ENCODE peak calls at places on chromosomes 6 and 20, in five cellular contexts. I, L, E, A and D are unnamed samples.

GRCh38 chr6:1645466-1646185 is 35.9 kb downstream of the FOXC1 start:
- DNase-seq in I (no peak), L (no peak), E (no peak), A (no peak), D (no peak)

GRCh38 chr6:169253745-169254238 is at the start of gene THBS2:
- DNase-seq in I (peak; percentile 58), L (peak; percentile 24), E (peak; percentile 96), A (peak; percentile 97), D (no peak)

GRCh38 chr6:131381052-131381451 is 192.0 kb upstream of the ARG1 start:
- DNase-seq in I (peak; percentile 16), L (no peak), E (no peak), A (no peak), D (no peak)

GRCh38 chr6:3026811-3027626 is 27.3 kb downstream of the NQO2 start:
- DNase-seq in I (peak; percentile 16), L (peak; percentile 24), E (no peak), A (peak; percentile 41), D (no peak)

GRCh38 chr6:32151131-32151884 is 431 bp downstream of the PRRT1 start:
- DNase-seq in I (no peak), L (no peak), E (no peak), A (no peak), D (no peak)

GRCh38 chr6:139926711-139927110 is 552.3 kb upstream of the CITED2 start:
- DNase-seq in I (no peak), L (no peak), E (no peak), A (peak; percentile 81), D (no peak)

GRCh38 chr6:9620263-9620662 is 794.6 kb downstream of the TFAP2A start:
- DNase-seq in I (no peak), L (no peak), E (peak; percentile 7), A (peak; percentile 57), D (no peak)

GRCh38 chr20:62808211-62808865 is 3.7 kb downstream of the OGFR start:
- DNase-seq in I (peak; percentile 66), L (peak; percentile 72), E (peak; percentile 85), A (no peak), D (peak; percentile 86)

GRCh38 chr6:157823523-157824370 is 701 bp downstream of the SNX9 start:
- DNase-seq in I (peak; percentile 66), L (peak; percentile 75), E (peak; percentile 81), A (peak; percentile 77), D (no peak)

GRCh38 chr20:63087236-63087871 is 80.6 kb upstream of the BHLHE23 start:
- DNase-seq in I (no peak), L (peak; percentile 4), E (no peak), A (no peak), D (peak; percentile 84)

GRCh38 chr20:1509237-1509636 is 18.0 kb upstream of the SIRPB2 start:
- DNase-seq in I (no peak), L (no peak), E (no peak), A (peak; percentile 11), D (no peak)

GRCh38 chr20:53660078-53660909 is 66.7 kb upstream of the ZNF217 start:
- DNase-seq in I (peak; percentile 36), L (peak; percentile 40), E (peak; percentile 61), A (no peak), D (peak; percentile 66)

GRCh38 chr6:3229566-3230274 is 2.3 kb upstream of the TUBB2B start:
- DNase-seq in I (no peak), L (no peak), E (peak; percentile 36), A (peak; percentile 56), D (no peak)

GRCh38 chr6:3325210-3325609 is 66.5 kb downstream of the PSMG4 start:
- DNase-seq in I (no peak), L (no peak), E (peak; percentile 52), A (peak; percentile 78), D (no peak)

GRCh38 chr6:110356778-110357177 is 1.4 kb downstream of the METTL24 start:
- DNase-seq in I (no peak), L (peak; percentile 13), E (no peak), A (no peak), D (no peak)

GRCh38 chr20:49712918-49713778 is 530 bp downstream of the B4GALT5 start:
- DNase-seq in I (peak; percentile 44), L (peak; percentile 48), E (peak; percentile 60), A (no peak), D (peak; percentile 86)

GRCh38 chr6:38476141-38476540 is 163.6 kb downstream of the BTBD9 start:
- DNase-seq in I (no peak), L (no peak), E (no peak), A (peak; percentile 18), D (no peak)

GRCh38 chr6:14635195-14635594 is 517.6 kb downstream of the CD83 start:
- DNase-seq in I (no peak), L (peak; percentile 57), E (no peak), A (no peak), D (no peak)

GRCh38 chr6:36639171-36639808 is 39.2 kb upstream of the CDKN1A start:
- DNase-seq in I (no peak), L (no peak), E (no peak), A (no peak), D (no peak)

GRCh38 chr20:41196653-41197225 is 59.4 kb downstream of the PLCG1 start:
- DNase-seq in I (no peak), L (no peak), E (no peak), A (no peak), D (no peak)
- H3K9me3 ChIP-seq in I (peaks cover 22% of the 10 kb centered on the region), L (peaks cover 11% of the 10 kb centered on the region), E (peaks cover 28% of the 10 kb centered on the region), A (no peaks in the 10 kb centered on the region), D (peaks cover 17% of the 10 kb centered on the region)

GRCh38 chr6:137256350-137257128 is 37.4 kb upstream of the IFNGR1 start:
- DNase-seq in I (no peak), L (no peak), E (no peak), A (no peak), D (no peak)

GRCh38 chr6:137258170-137258569 is 39.0 kb upstream of the IFNGR1 start:
- DNase-seq in I (no peak), L (no peak), E (no peak), A (peak; percentile 5), D (no peak)

GRCh38 chr6:137259349-137259748 is 40.2 kb upstream of the IFNGR1 start:
- DNase-seq in I (no peak), L (no peak), E (no peak), A (peak; percentile 6), D (no peak)

GRCh38 chr6:137261393-137262154 is 42.4 kb upstream of the IFNGR1 start:
- DNase-seq in I (no peak), L (no peak), E (peak; percentile 80), A (peak; percentile 48), D (no peak)

DNA sequence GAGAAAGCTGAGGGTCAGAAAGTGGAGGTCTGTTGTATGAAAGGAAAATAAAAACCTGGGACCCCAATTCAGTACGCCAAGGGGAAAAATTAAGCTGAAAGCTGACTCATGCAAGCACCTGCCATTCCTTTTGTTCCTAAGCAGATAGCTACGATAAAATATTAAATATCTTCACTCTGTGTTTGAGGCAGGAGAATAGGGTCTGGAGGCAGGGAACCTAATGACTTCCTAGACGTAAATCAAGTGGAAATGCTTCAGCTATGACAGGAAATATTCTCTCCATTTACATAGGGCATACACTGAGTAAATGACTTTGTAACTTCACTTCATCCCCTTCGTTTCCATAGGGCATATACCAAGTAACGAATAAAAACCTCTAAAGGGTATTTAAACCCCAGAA is 41.0 kb upstream of the IFNGR1 start:
- DNase-seq in I (no peak), L (no peak), E (no peak), A (no peak), D (no peak)
- H3K4me3 ChIP-seq in I (no peak overlapping the region), L (no peak overlapping the region), E (no peak overlapping the region), A (no peak overlapping the region), D (no peak overlapping the region)

GRCh38 chr6:162069995-162070394 is 657.6 kb downstream of the PRKN start:
- DNase-seq in I (no peak), L (no peak), E (no peak), A (peak; percentile 1), D (no peak)
- H3K9me3 ChIP-seq in I (peaks cover 54% of the 10 kb centered on the region), L (no peaks in the 10 kb centered on the region), E (peaks cover 6% of the 10 kb centered on the region), A (no peaks in the 10 kb centered on the region), D (no peaks in the 10 kb centered on the region)

GRCh38 chr6:27474172-27474465 is 1.2 kb upstream of the ZNF184 start:
- DNase-seq in I (no peak), L (no peak), E (no peak), A (no peak), D (no peak)
- H3K4me3 ChIP-seq in I (no peak overlapping the region), L (no peak overlapping the region), E (peak overlapping the region; percentile 95), A (no peak overlapping the region), D (no peak overlapping the region)

DNA sequence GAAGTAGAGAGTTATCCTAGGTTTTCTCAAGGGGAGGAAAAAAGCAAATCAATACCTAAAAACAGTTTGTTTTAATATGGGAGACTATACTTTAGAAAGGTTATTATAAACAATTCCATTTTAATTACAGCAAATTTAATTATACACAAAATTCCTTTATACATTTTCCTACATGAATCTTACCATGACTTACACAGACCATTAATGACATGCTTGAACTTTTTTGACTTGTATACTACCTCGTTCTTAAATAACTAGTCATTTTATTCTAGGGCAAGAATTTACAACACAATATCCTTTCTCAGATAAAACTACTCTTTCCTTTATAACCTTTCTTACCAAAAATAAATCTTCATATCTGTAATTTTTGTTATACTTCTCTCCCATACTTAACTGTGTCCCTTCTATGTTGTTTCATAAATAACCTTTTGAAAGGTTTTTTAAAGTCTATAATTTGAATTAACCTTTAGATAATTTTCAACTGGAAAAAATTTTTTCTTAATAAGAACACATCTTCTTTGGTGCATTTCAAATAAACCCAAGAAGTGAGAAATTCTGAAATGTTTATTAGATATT is 729.4 kb downstream of the TENT5A start:
- DNase-seq in I (no peak), L (no peak), E (peak; percentile 2), A (peak; percentile 18), D (no peak)
- H3K9me3 ChIP-seq in I (peaks cover 54% of the 10 kb centered on the region), L (no peaks in the 10 kb centered on the region), E (peaks cover 40% of the 10 kb centered on the region), A (no peaks in the 10 kb centered on the region), D (peaks cover 10% of the 10 kb centered on the region)

GRCh38 chr6:56650191-56650590 is 7.5 kb upstream of the DST start:
- DNase-seq in I (no peak), L (no peak), E (no peak), A (no peak), D (no peak)

GRCh38 chr6:56652231-56652630 is 9.5 kb upstream of the DST start:
- DNase-seq in I (no peak), L (no peak), E (peak; percentile 31), A (peak; percentile 83), D (no peak)

GRCh38 chr6:56655250-56655649 is 12.6 kb upstream of the DST start:
- DNase-seq in I (no peak), L (no peak), E (peak; percentile 45), A (no peak), D (no peak)

GRCh38 chr6:56655996-56656395 is 13.3 kb upstream of the DST start:
- DNase-seq in I (no peak), L (no peak), E (no peak), A (no peak), D (no peak)

GRCh38 chr6:56652994-56653393 is 10.3 kb upstream of the DST start:
- DNase-seq in I (no peak), L (no peak), E (peak; percentile 77), A (peak; percentile 84), D (no peak)
- H3K4me3 ChIP-seq in I (no peak overlapping the region), L (no peak overlapping the region), E (no peak overlapping the region), A (no peak overlapping the region), D (no peak overlapping the region)